ENCODE peak calls at places on chromosomes 2 and 18, in four cellular contexts. C, F, R and U are unnamed samples.

GRCh38 chr2:71926098-71926466 is 221.6 kb downstream of the CYP26B1 start:
- DNase-seq in C (no peak), F (peak), R (no peak), U (no peak)

GRCh38 chr2:72271766-72272615 is 124.3 kb upstream of the CYP26B1 start:
- DNase-seq in C (peak), F (no peak), R (no peak), U (no peak)

GRCh38 chr2:227016894-227017293 is 147.1 kb downstream of the COL4A4 start:
- DNase-seq in C (peak), F (no peak), R (no peak), U (no peak)

GRCh38 chr18:61471832-61472406 is 138.7 kb downstream of the CDH20 start:
- DNase-seq in C (no peak), F (no peak), R (no peak), U (no peak)

GRCh38 chr2:139122711-139123158 is 342.5 kb upstream of the NXPH2 start:
- DNase-seq in C (peak), F (no peak), R (no peak), U (no peak)

GRCh38 chr2:143778981-143779380 is 649.8 kb downstream of the ARHGAP15 start:
- DNase-seq in C (peak), F (no peak), R (no peak), U (no peak)

GRCh38 chr2:174656671-174657171 is 59.1 kb upstream of the WIPF1 start:
- DNase-seq in C (no peak), F (no peak), R (no peak), U (no peak)

GRCh38 chr2:64914735-64915509 is 74.3 kb upstream of the SLC1A4 start:
- DNase-seq in C (no peak), F (no peak), R (no peak), U (no peak)

GRCh38 chr2:18473241-18473841 is 87.1 kb downstream of the RDH14 start:
- DNase-seq in C (peak), F (no peak), R (no peak), U (no peak)